ENCODE peak calls at places on chromosomes 4 and X, in five cellular contexts. G is AG08396, E is LoVo, B is neuronal stem cell, Q is ascending aorta. X is an unnamed sample.

GRCh38 chr4:40617903-40618302 is 11.8 kb downstream of the RBM47 start:
- DNase-seq in B (no peak), G (no peak), E (no peak), Q (no peak), X (no peak)

GRCh38 chrX:56784666-56785065 is 55.6 kb downstream of the NBDY start:
- DNase-seq in E (no peak), B (no peak), Q (no peak), G (no peak), X (no peak)

GRCh38 chr4:121957266-121957665 is 5.4 kb upstream of the TRPC3 start:
- DNase-seq in G (no peak), Q (no peak), E (peak; percentile 15), B (no peak), X (no peak)

GRCh38 chr4:148447672-148448071 is 5.5 kb upstream of the NR3C2 start:
- DNase-seq in B (no peak), G (no peak), Q (no peak), E (no peak), X (no peak)

GRCh38 chr4:81724925-81725329 is 253.2 kb upstream of the RASGEF1B start:
- DNase-seq in G (no peak), Q (peak; percentile 50), E (peak; percentile 5), B (no peak), X (no peak)

GRCh38 chrX:19814240-19814639 is 73.2 kb downstream of the SH3KBP1 start:
- DNase-seq in G (no peak), B (no peak), E (no peak), Q (no peak), X (no peak)

GRCh38 chr4:165872443-165873297 is at the start of gene TLL1:
- DNase-seq in B (no peak), Q (no peak), G (no peak), E (no peak), X (no peak)

GRCh38 chr4:76017056-76017686 is 6.1 kb downstream of the CXCL10 start:
- DNase-seq in B (no peak), G (no peak), E (no peak), Q (no peak), X (no peak)

GRCh38 chr4:54439831-54440243 is 210.7 kb downstream of the PDGFRA start:
- DNase-seq in B (peak; percentile 5), E (no peak), G (peak; percentile 31), Q (no peak), X (peak; percentile 17)

GRCh38 chrX:12447448-12448154 is 309.3 kb downstream of the FRMPD4 start:
- DNase-seq in B (no peak), G (peak; percentile 45), Q (no peak), E (peak; percentile 7), X (peak; percentile 5)

GRCh38 chr4:107719211-107719926 is 665 bp downstream of the PAPSS1 start:
- DNase-seq in G (peak; percentile 30), Q (no peak), B (no peak), E (peak; percentile 36), X (peak; percentile 15)

GRCh38 chr4:3437582-3437936 is 4.2 kb upstream of the HGFAC start:
- DNase-seq in B (no peak), E (no peak), G (no peak), Q (no peak), X (no peak)

GRCh38 chrX:68941385-68941952 is 112.6 kb downstream of the EFNB1 start:
- DNase-seq in Q (no peak), B (no peak), E (no peak), G (peak; percentile 11), X (no peak)

GRCh38 chr4:36351082-36351666 is 69.8 kb downstream of the DTHD1 start:
- DNase-seq in G (peak; percentile 7), E (peak; percentile 50), B (peak; percentile 48), Q (no peak), X (peak; percentile 4)

GRCh38 chrX:22542641-22543040 is 269.9 kb downstream of the CBLL2 start:
- DNase-seq in B (no peak), Q (no peak), G (no peak), E (no peak), X (no peak)

GRCh38 chrX:3815896-3816664 is 102.6 kb upstream of the PRKX start:
- DNase-seq in B (peak; percentile 20), G (peak; percentile 41), E (peak; percentile 37), Q (no peak), X (no peak)

GRCh38 chr4:178086324-178086723 is 644.1 kb upstream of the AGA start:
- DNase-seq in E (no peak), B (peak; percentile 6), Q (no peak), G (no peak), X (no peak)

GRCh38 chr4:166324321-166324720 is 451.3 kb downstream of the TLL1 start:
- DNase-seq in E (peak; percentile 30), B (peak; percentile 5), G (no peak), Q (no peak), X (no peak)

GRCh38 chr4:21753084-21753760 is 195.3 kb downstream of the KCNIP4 start:
- DNase-seq in B (no peak), E (no peak), Q (no peak), G (no peak), X (no peak)

GRCh38 chrX:1423215-1423614 is 29.5 kb downstream of the ASMTL start:
- DNase-seq in Q (no peak), B (no peak), G (no peak), E (no peak), X (no peak)

GRCh38 chr4:119731146-119731742 is 102.6 kb upstream of the PDE5A start:
- DNase-seq in G (no peak), E (no peak), Q (no peak), B (no peak), X (no peak)

GRCh38 chr4:184293552-184293951 is 75.9 kb upstream of the ENPP6 start:
- DNase-seq in G (no peak), Q (no peak), B (no peak), E (no peak), X (no peak)

GRCh38 chrX:130878350-130879341 is 24.4 kb downstream of the ENOX2 start:
- DNase-seq in B (no peak), G (peak; percentile 50), E (peak; percentile 1), Q (no peak), X (peak; percentile 15)

GRCh38 chr4:143531368-143531767 is 17.9 kb downstream of the SMARCA5 start:
- DNase-seq in Q (no peak), E (no peak), B (no peak), G (no peak), X (no peak)

GRCh38 chrX:115311666-115312065 is 22.2 kb downstream of the LUZP4 start:
- DNase-seq in B (no peak), G (no peak), E (no peak), Q (no peak), X (no peak)

GRCh38 chr4:33996075-33996718 is 2248.1 kb downstream of the ARAP2 start:
- DNase-seq in Q (no peak), E (no peak), G (no peak), B (no peak), X (no peak)

GRCh38 chrX:153626025-153626633 is 20.9 kb upstream of the DUSP9 start:
- DNase-seq in E (no peak), G (no peak), Q (peak; percentile 0), B (no peak), X (no peak)

GRCh38 chr4:106316773-106317409 is 541 bp downstream of the AIMP1 start:
- DNase-seq in Q (no peak), B (no peak), G (no peak), E (no peak), X (no peak)

GRCh38 chr4:78642934-78643333 is 91.4 kb downstream of the ANXA3 start:
- DNase-seq in E (peak; percentile 42), G (no peak), B (no peak), Q (no peak), X (no peak)

GRCh38 chr4:186688150-186688943 is 35.3 kb downstream of the FAT1 start:
- DNase-seq in Q (no peak), E (no peak), B (no peak), G (no peak), X (no peak)

GRCh38 chr4:150782921-150783320 is 201.0 kb downstream of the MAB21L2 start:
- DNase-seq in Q (no peak), G (no peak), B (no peak), E (no peak), X (no peak)

GRCh38 chr4:123896446-123897071 is 500.0 kb downstream of the SPRY1 start:
- DNase-seq in Q (no peak), E (no peak), B (no peak), G (no peak), X (no peak)

GRCh38 chrX:23694606-23695005 is 27.3 kb downstream of the PRDX4 start:
- DNase-seq in G (peak; percentile 51), Q (no peak), E (peak; percentile 58), B (peak; percentile 4), X (no peak)

GRCh38 chr4:181939199-181939945 is 303.8 kb upstream of the TENM3 start:
- DNase-seq in B (no peak), Q (no peak), E (no peak), G (no peak), X (no peak)

GRCh38 chr4:155921597-155921996 is 18.1 kb downstream of the TDO2 start:
- DNase-seq in E (no peak), Q (no peak), G (no peak), B (no peak), X (no peak)

GRCh38 chr4:25500626-25501318 is 123.7 kb downstream of the ANAPC4 start:
- DNase-seq in B (no peak), G (no peak), Q (no peak), E (no peak), X (no peak)

GRCh38 chrX:68672581-68673318 is 25.3 kb downstream of the STARD8 start:
- DNase-seq in E (no peak), G (no peak), Q (no peak), B (no peak), X (no peak)

GRCh38 chrX:100829730-100830129 is 9.5 kb downstream of the CSTF2 start:
- DNase-seq in G (no peak), E (no peak), Q (no peak), B (no peak), X (peak; percentile 11)

GRCh38 chrX:139851730-139852129 is 81.1 kb downstream of the ATP11C start:
- DNase-seq in G (no peak), B (no peak), E (no peak), Q (no peak), X (peak; percentile 10)

GRCh38 chr4:140092094-140092820 is 61.7 kb downstream of the MAML3 start:
- DNase-seq in G (peak; percentile 8), B (peak; percentile 83), E (peak; percentile 69), Q (no peak), X (no peak)

X was measured in H54.